ENCODE peak calls at places on chromosomes 5 and 9, in four cellular contexts. Y, K, M and B are unnamed samples.

GRCh38 chr9:130990362-130991226 is 18.4 kb upstream of the LAMC3 start:
- DNase-seq in Y (no peak), K (peak), M (no peak), B (no peak)

GRCh38 chr5:127814225-127814973 is 111.2 kb downstream of the CCDC192 start:
- DNase-seq in Y (no peak), K (no peak), M (no peak), B (no peak)

GRCh38 chr5:173944512-173944911 is 44.5 kb upstream of the C5orf47 start:
- DNase-seq in Y (no peak), K (no peak), M (no peak), B (no peak)

GRCh38 chr9:104927216-104927911 is 591 bp downstream of the ABCA1 start:
- DNase-seq in Y (peak), K (no peak), M (no peak), B (peak)

GRCh38 chr5:92527311-92528078 is 1053.5 kb downstream of the NR2F1-AS1 start:
- DNase-seq in Y (no peak), K (no peak), M (no peak), B (no peak)

GRCh38 chr5:172035039-172035438 is 28.6 kb upstream of the FBXW11 start:
- DNase-seq in Y (no peak), K (no peak), M (peak), B (no peak)

GRCh38 chr9:121958530-121958929 is 134.6 kb downstream of the TTLL11 start:
- DNase-seq in Y (no peak), K (no peak), M (no peak), B (no peak)

GRCh38 chr5:851076-851475 is 290 bp upstream of the ZDHHC11 start:
- DNase-seq in Y (no peak), K (no peak), M (no peak), B (no peak)

GRCh38 chr5:172956936-172957335 is 2.3 kb upstream of the RPL26L1 start:
- DNase-seq in Y (no peak), K (no peak), M (no peak), B (no peak)

GRCh38 chr5:174402224-174402812 is 322.1 kb upstream of the MSX2 start:
- DNase-seq in Y (no peak), K (no peak), M (no peak), B (no peak)

GRCh38 chr5:138032028-138032571 is 779 bp downstream of the FAM13B start:
- DNase-seq in Y (no peak), K (no peak), M (peak), B (peak)

GRCh38 chr9:6049798-6050197 is 34.4 kb upstream of the RANBP6 start:
- DNase-seq in Y (peak), K (peak), M (peak), B (peak)

GRCh38 chr9:37187713-37188439 is 67.5 kb downstream of the ZCCHC7 start:
- DNase-seq in Y (no peak), K (no peak), M (peak), B (no peak)

GRCh38 chr9:3541206-3541605 is 15.4 kb upstream of the RFX3 start:
- DNase-seq in Y (no peak), K (no peak), M (no peak), B (no peak)

GRCh38 chr9:114811301-114811700 is 5.5 kb upstream of the TNFSF15 start:
- DNase-seq in Y (no peak), K (no peak), M (no peak), B (no peak)

GRCh38 chr5:15601274-15601673 is 101.3 kb downstream of the FBXL7 start:
- DNase-seq in Y (no peak), K (no peak), M (no peak), B (no peak)

GRCh38 chr5:57986746-57987145 is 473.1 kb downstream of the PLK2 start:
- DNase-seq in Y (no peak), K (no peak), M (no peak), B (no peak)

GRCh38 chr9:78031271-78031825 is at the start of gene GNAQ:
- DNase-seq in Y (no peak), K (peak), M (no peak), B (no peak)

GRCh38 chr5:104843822-104844221 is 1281.2 kb upstream of the NUDT12 start:
- DNase-seq in Y (no peak), K (no peak), M (no peak), B (no peak)

DNA sequence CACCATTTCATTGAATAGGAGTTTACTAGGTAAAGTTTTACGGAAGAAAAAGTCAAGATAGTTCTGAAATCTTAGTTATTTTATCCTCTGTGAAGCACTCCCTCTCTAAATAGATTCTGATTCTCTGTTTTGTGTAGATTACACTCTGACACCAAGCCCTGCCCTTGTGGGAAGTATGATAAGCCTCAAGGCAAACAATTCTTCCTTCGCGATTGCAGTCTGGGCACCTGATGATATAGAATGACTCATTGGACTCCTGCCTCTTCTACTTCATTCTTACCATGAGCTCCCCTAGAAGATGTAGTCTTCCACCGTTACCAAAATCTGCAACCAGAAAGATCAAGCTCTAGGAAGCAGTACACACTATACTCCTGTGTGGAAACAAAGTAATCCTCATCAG is 626.9 kb upstream of the PTGER4 start:
- DNase-seq in Y (no peak), K (peak), M (no peak), B (no peak)
- TF ChIP-seq FOXK2 in Y (no peak), K (no peak), M (no peak), B (no peak)

GRCh38 chr5:150266807-150267408 is 22.7 kb downstream of the CAMK2A start:
- DNase-seq in Y (no peak), K (no peak), M (no peak), B (no peak)
- TF ChIP-seq FOXK2 in Y (no peak), K (no peak), M (no peak), B (no peak)

GRCh38 chr9:128163027-128163515 is 3.0 kb downstream of the BBLN start:
- DNase-seq in Y (no peak), K (no peak), M (no peak), B (no peak)

GRCh38 chr9:128160603-128160987 is 530 bp downstream of the BBLN start:
- DNase-seq in Y (no peak), K (peak), M (no peak), B (no peak)

GRCh38 chr9:128163523-128164331 is 3.7 kb downstream of the BBLN start:
- DNase-seq in Y (no peak), K (no peak), M (no peak), B (no peak)

GRCh38 chr9:128164332-128164885 is 4.3 kb downstream of the BBLN start:
- DNase-seq in Y (no peak), K (no peak), M (no peak), B (no peak)

DNA sequence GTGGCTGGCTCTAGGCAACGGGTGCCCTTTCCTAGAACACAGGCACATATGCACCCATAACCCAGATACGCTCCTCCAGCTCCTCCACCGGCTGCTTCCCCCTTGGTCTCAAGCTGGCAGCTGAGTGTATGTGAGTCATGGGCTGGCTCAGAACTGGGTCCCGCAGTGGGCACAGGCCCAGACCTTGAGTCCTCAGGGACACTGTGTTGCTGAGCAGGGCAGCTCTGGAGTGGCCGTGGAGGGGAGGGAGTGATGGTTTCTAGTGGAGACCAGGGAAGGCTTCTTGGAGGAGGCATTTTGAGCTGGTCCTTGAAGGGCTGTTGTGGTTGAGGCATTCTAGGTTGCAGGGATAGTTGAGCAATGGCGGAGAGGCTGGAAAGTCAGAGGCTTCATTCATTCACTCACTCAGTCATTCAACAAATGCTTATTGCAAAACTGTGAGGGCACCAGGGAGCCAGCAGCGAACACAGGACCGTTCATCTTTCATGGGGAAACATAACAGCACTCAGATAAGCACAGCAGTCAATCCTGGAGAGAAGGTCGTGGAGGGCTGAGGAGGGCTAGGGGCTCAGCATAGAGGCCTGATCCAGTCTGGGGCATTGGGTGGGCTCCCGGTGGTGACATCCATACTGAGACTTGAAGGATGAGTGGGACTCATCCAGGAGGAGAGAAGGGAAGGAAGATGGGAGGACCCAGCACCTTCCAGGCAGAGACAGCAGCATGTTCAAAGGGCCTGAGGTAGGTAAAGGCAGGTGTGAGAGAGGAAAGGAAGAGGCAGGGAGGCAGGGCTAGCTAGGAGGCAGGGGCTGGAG is 2.4 kb downstream of the BBLN start:
- DNase-seq in Y (no peak), K (no peak), M (no peak), B (no peak)
- TF ChIP-seq FOXK2 in Y (no peak), K (no peak), M (no peak), B (no peak)

GRCh38 chr5:165607026-165607425 is 2101.6 kb downstream of the MAT2B start:
- DNase-seq in Y (no peak), K (no peak), M (no peak), B (no peak)
- TF ChIP-seq FOXK2 in Y (no peak), K (no peak), M (no peak), B (no peak)

GRCh38 chr5:14009575-14009974 is 65.1 kb upstream of the DNAH5 start:
- DNase-seq in Y (no peak), K (no peak), M (no peak), B (no peak)
- TF ChIP-seq FOXK2 in Y (no peak), K (no peak), M (no peak), B (no peak)